ENCODE peak calls at places on chromosomes 11 and 22, in five cellular contexts. V is stimulated activated CD4-positive, alpha-beta T cell treated with anti-CD3 and anti-CD28 coated beads, Interleukin-4, amount 100 ng/mL, for 24 hours; K is GM20000; T is activated naive CD4-positive, alpha-beta T cell; O is NCI-H2081. Q is an unnamed sample.

GRCh38 chr11:102293873-102294601 is 23.2 kb upstream of the BIRC3 start:
- DNase-seq in O (peak; percentile 70), K (peak; percentile 62), T (no peak), V (no peak), Q (peak; percentile 50)

GRCh38 chr11:64858467-64859401 is 14.3 kb upstream of the CDC42BPG start:
- DNase-seq in T (peak; percentile 37), V (peak; percentile 60), K (no peak), O (no peak), Q (peak; percentile 75)

GRCh38 chr11:30282289-30282631 is 40.6 kb upstream of the ARL14EP start:
- DNase-seq in K (no peak), O (no peak), T (no peak), V (no peak), Q (no peak)

GRCh38 chr22:37633693-37634504 is 5.6 kb upstream of the SH3BP1 start:
- DNase-seq in O (peak; percentile 50), K (peak; percentile 89), V (peak; percentile 56), T (no peak), Q (peak; percentile 76)

GRCh38 chr11:105078283-105078682 is 33.1 kb upstream of the CARD16 start:
- DNase-seq in K (no peak), T (no peak), O (no peak), V (no peak), Q (no peak)

GRCh38 chr11:90465553-90465952 is 242.7 kb upstream of the CHORDC1 start:
- DNase-seq in K (no peak), T (no peak), O (no peak), V (no peak), Q (no peak)

GRCh38 chr11:102794382-102794781 is 3.6 kb downstream of the MMP1 start:
- DNase-seq in K (peak; percentile 52), V (no peak), T (no peak), O (peak; percentile 37), Q (no peak)

GRCh38 chr22:50058338-50059184 is 463 bp upstream of the TTLL8 start:
- DNase-seq in T (no peak), V (no peak), K (no peak), O (no peak), Q (no peak)

GRCh38 chr11:106642331-106642730 is 375.9 kb downstream of the GUCY1A2 start:
- DNase-seq in T (no peak), K (no peak), V (no peak), O (no peak), Q (no peak)

GRCh38 chr11:68009391-68010000 is 631 bp upstream of the ALDH3B1 start:
- DNase-seq in O (no peak), V (no peak), K (peak; percentile 58), T (no peak), Q (no peak)

GRCh38 chr22:41445171-41446056 is 1.2 kb downstream of the TOB2 start:
- DNase-seq in T (no peak), V (peak; percentile 41), K (no peak), O (no peak), Q (peak; percentile 52)

GRCh38 chr22:23075525-23076216 is 5.4 kb downstream of the GNAZ start:
- DNase-seq in T (no peak), O (no peak), K (no peak), V (no peak), Q (no peak)

Q was measured in activated T-cell treated with anti-CD3 and anti-CD28 coated beads, Interleukin-2, amount 50 U/mL, for 24 hours.